ENCODE peak calls at places on chromosomes 13 and 19, in four cellular contexts. O is DMS153, I is NCI-H146, X is keratinocyte. K is an unnamed sample.

GRCh38 chr13:80618777-80619176 is 277.9 kb upstream of the SPRY2 start:
- DNase-seq in I (no peak), O (no peak), X (no peak), K (no peak)

GRCh38 chr19:995051-995827 is 5.0 kb upstream of the GRIN3B start:
- DNase-seq in I (no peak), X (no peak), O (no peak), K (no peak)

GRCh38 chr19:44576843-44577565 is 36.4 kb upstream of the IGSF23 start:
- DNase-seq in X (no peak), I (peak; percentile 71), O (no peak), K (no peak)

GRCh38 chr13:36432106-36432544 is at the start of gene CCNA1:
- DNase-seq in I (peak; percentile 97), O (no peak), X (no peak), K (peak; percentile 73)

GRCh38 chr13:71290963-71291937 is 575.8 kb downstream of the DACH1 start:
- DNase-seq in I (peak; percentile 47), X (peak; percentile 2), O (peak; percentile 84), K (no peak)

GRCh38 chr19:35577918-35578317 is 8.1 kb upstream of the PMIS2 start:
- DNase-seq in X (no peak), I (no peak), O (no peak), K (no peak)

GRCh38 chr19:650121-650520 is 10.4 kb downstream of the FGF22 start:
- DNase-seq in X (no peak), O (no peak), I (no peak), K (no peak)

GRCh38 chr19:47471733-47472457 is at the start of gene SLC8A2:
- DNase-seq in O (peak; percentile 41), X (peak; percentile 28), I (peak; percentile 79), K (no peak)

GRCh38 chr13:110817143-110817542 is 97.7 kb downstream of the ANKRD10 start:
- DNase-seq in I (no peak), O (no peak), X (no peak), K (no peak)

GRCh38 chr13:90902255-90902654 is 445.2 kb upstream of the MIR17HG start:
- DNase-seq in X (no peak), O (no peak), I (no peak), K (no peak)

GRCh38 chr13:45916036-45916435 is 64.5 kb upstream of the SIAH3 start:
- DNase-seq in O (no peak), I (no peak), X (no peak), K (no peak)

GRCh38 chr13:30581582-30581981 is 36.1 kb upstream of the USPL1 start:
- DNase-seq in X (no peak), I (peak; percentile 0), O (no peak), K (no peak)

GRCh38 chr13:30577381-30577780 is 40.3 kb upstream of the USPL1 start:
- DNase-seq in O (no peak), I (no peak), X (peak; percentile 26), K (peak; percentile 69)

GRCh38 chr13:29081036-29081435 is 260.9 kb downstream of the MTUS2 start:
- DNase-seq in I (no peak), X (no peak), O (no peak), K (no peak)

GRCh38 chr13:95235944-95236343 is 65.3 kb downstream of the ABCC4 start:
- DNase-seq in I (no peak), X (no peak), O (peak; percentile 11), K (no peak)